ENCODE peak calls at places on chromosomes 13 and 19, in seven cellular contexts. P is suprapubic skin; Q is body of pancreas; U is MM.1S; G is CD8-positive, alpha-beta memory T cell; H is ovary; R is astrocyte of the cerebellum. O is an unnamed sample.

GRCh38 chr13:25648996-25649633 is 277.3 kb downstream of the ATP8A2 start:
- DNase-seq in P (no peak), Q (no peak), U (no peak), G (no peak), H (no peak), R (no peak), O (no peak)

GRCh38 chr13:73058432-73058740 is 419 bp upstream of the KLF5 start:
- DNase-seq in P (no peak), Q (no peak), U (peak), G (no peak), H (no peak), R (no peak), O (no peak)

GRCh38 chr19:49436381-49437017 is 4.8 kb downstream of the SLC17A7 start:
- DNase-seq in P (no peak), Q (no peak), U (no peak), G (peak), H (no peak), R (no peak), O (no peak)

GRCh38 chr13:38624822-38625221 is 62.1 kb upstream of the FREM2 start:
- DNase-seq in P (no peak), Q (no peak), U (no peak), G (no peak), H (no peak), R (no peak), O (no peak)

GRCh38 chr13:50529154-50529882 is 314.2 kb downstream of the DLEU7 start:
- DNase-seq in P (peak), Q (peak), U (no peak), G (no peak), H (peak), R (peak), O (peak)

GRCh38 chr19:17405250-17406038 is at the start of gene BST2:
- DNase-seq in P (no peak), Q (peak), U (peak), G (peak), H (peak), R (no peak), O (peak)

GRCh38 chr19:6773323-6773931 is 919 bp downstream of the VAV1 start:
- DNase-seq in P (no peak), Q (no peak), U (peak), G (peak), H (no peak), R (no peak), O (no peak)

GRCh38 chr13:114046447-114046846 is 72.6 kb upstream of the C13orf46 start:
- DNase-seq in P (no peak), Q (no peak), U (no peak), G (no peak), H (no peak), R (no peak), O (no peak)

GRCh38 chr13:55627221-55627620 is 1513.5 kb upstream of the PRR20A start:
- DNase-seq in P (no peak), Q (no peak), U (no peak), G (no peak), H (no peak), R (no peak), O (no peak)

GRCh38 chr13:21124853-21125252 is 51.5 kb downstream of the SKA3 start:
- DNase-seq in P (no peak), Q (peak), U (no peak), G (no peak), H (no peak), R (no peak), O (no peak)

GRCh38 chr19:13146763-13147563 is 3.2 kb downstream of the STX10 start:
- DNase-seq in P (no peak), Q (peak), U (no peak), G (no peak), H (no peak), R (no peak), O (peak)

GRCh38 chr13:26480246-26480855 is 77.1 kb upstream of the WASF3 start:
- DNase-seq in P (no peak), Q (no peak), U (no peak), G (no peak), H (no peak), R (no peak), O (peak)

GRCh38 chr13:106762711-106763110 is 194.8 kb upstream of the ARGLU1 start:
- DNase-seq in P (no peak), Q (no peak), U (no peak), G (no peak), H (no peak), R (no peak), O (no peak)

GRCh38 chr13:50797081-50797480 is 46.4 kb downstream of the DLEU7 start:
- DNase-seq in P (no peak), Q (no peak), U (no peak), G (no peak), H (no peak), R (no peak), O (no peak)

GRCh38 chr13:99322297-99323103 is 15.3 kb upstream of the GPR183 start:
- DNase-seq in P (no peak), Q (no peak), U (no peak), G (peak), H (no peak), R (peak), O (no peak)

GRCh38 chr19:17246681-17247425 is 1.1 kb upstream of the NR2F6 start:
- DNase-seq in P (no peak), Q (peak), U (no peak), G (no peak), H (no peak), R (no peak), O (peak)

GRCh38 chr19:29277107-29277506 is 64.2 kb upstream of the UQCRFS1 start:
- DNase-seq in P (no peak), Q (no peak), U (peak), G (peak), H (no peak), R (no peak), O (peak)

GRCh38 chr13:41697578-41697977 is 240.2 kb downstream of the RGCC start:
- DNase-seq in P (no peak), Q (no peak), U (no peak), G (no peak), H (no peak), R (no peak), O (no peak)

GRCh38 chr19:38891791-38892190 is 7.6 kb downstream of the SIRT2 start:
- DNase-seq in P (no peak), Q (no peak), U (no peak), G (no peak), H (no peak), R (no peak), O (no peak)

GRCh38 chr13:23427342-23428182 is 5.9 kb downstream of the SACS start:
- DNase-seq in P (no peak), Q (peak), U (no peak), G (no peak), H (no peak), R (peak), O (no peak)

GRCh38 chr13:75860935-75861334 is 224.8 kb downstream of the LMO7 start:
- DNase-seq in P (no peak), Q (no peak), U (no peak), G (no peak), H (no peak), R (no peak), O (no peak)

GRCh38 chr13:79869326-79869725 is 388.4 kb downstream of the NDFIP2 start:
- DNase-seq in P (no peak), Q (no peak), U (no peak), G (no peak), H (no peak), R (no peak), O (peak)

DNA sequence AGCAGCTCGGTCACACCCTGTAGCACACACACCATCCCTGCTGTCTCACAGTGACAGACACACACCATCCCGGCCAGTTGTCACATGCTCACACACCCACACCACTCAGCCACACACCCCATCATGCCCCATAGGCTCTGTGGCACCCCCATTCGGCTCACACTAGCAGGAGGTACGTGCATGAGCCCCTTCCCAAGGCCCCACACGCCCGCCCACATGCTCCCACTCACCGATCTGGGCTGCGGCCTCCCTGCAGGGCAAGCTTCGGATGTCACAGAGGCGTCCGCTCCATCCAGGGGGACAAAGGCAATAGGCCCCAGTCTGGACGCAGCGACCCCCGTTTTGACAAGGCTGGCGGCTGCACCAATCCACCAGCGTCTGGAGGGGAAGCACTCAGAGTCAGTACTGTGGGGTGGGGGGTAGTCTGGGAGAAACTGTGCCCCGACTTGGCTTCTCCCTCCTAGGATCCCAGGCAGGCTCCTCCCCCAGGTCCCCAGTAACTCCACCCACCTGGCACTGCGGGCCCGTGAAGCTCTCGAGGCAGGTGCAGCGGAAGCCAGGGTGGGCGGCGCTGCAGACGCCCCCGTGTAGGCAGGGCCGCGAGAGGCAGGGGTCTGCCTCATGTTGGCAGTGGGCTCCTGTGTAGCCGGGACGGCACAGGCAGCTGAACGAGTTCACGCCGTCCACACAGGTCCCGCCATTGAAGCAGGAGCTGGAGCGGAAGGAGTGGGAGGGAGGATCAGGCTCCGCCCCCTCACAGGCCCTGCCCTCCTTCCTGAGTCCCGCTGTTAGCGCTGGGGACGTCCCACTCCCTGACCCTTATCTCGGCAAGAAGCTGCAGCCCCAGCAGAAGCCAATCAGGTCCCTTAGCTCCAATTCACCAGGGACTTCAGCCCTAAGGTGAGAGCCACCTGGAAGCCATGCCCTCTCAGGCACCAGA is 20.1 kb downstream of the NOTCH3 start:
- DNase-seq in P (no peak), Q (peak), U (no peak), G (no peak), H (no peak), R (no peak), O (peak)
- H3K4me3 ChIP-seq in P (no peak), Q (no peak), U (no peak), G (no peak), H (no peak), R (no peak), O (no peak)

DNA sequence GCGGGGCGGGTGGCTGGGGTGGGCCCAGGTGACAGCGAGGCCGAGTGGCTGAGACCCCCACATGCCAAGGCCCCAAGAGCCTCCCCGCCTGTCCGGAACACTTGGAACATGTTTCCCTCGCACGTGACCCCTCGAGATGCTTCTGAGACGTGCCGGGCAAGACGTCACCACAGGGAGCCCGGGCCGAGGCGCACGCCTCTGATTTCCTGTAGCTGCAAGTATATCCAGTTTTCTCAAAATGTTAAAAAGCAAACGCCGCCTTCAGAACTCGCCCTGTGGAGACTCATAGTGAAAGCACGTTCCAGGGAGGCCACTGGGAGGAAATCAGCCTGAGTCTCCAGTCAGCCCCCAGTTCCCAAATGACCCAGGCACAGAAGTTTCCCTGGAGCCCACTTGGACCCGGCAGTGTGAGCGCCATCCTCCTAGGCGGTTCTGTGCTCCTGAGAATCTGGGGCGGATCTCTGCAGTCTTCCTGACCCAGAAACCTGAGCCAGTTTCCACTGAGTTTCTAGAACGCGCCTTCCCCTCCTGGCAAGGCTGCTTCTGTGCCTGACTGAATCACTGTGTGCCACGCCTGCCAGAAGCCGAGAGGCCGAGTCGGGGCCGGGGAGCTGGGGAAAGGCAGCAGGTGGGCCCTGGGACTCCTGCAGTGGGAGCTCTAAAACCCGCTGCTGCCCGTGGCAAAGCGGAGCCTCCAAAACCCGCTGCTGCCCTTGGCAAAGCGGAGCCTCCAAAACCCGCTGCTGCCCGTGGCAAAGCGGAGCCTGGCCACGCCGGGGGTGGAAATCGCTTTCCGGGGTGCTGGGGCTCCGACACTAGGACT is 179.3 kb downstream of the KDM4B start:
- DNase-seq in P (no peak), Q (peak), U (no peak), G (peak), H (no peak), R (no peak), O (no peak)
- H3K4me3 ChIP-seq in P (no peak), Q (no peak), U (no peak), G (no peak), H (no peak), R (no peak), O (no peak)

GRCh38 chr13:30742896-30743295 is 7.6 kb downstream of the ALOX5AP start:
- DNase-seq in P (no peak), Q (no peak), U (no peak), G (no peak), H (no peak), R (no peak), O (no peak)

GRCh38 chr13:30745917-30746686 is 10.8 kb downstream of the ALOX5AP start:
- DNase-seq in P (no peak), Q (no peak), U (no peak), G (no peak), H (no peak), R (no peak), O (peak)

GRCh38 chr13:30743319-30744055 is 8.1 kb downstream of the ALOX5AP start:
- DNase-seq in P (no peak), Q (no peak), U (no peak), G (no peak), H (peak), R (peak), O (peak)

GRCh38 chr13:30744056-30744684 is 8.8 kb downstream of the ALOX5AP start:
- DNase-seq in P (no peak), Q (no peak), U (peak), G (peak), H (no peak), R (no peak), O (peak)

GRCh38 chr13:30744686-30745085 is 9.3 kb downstream of the ALOX5AP start:
- DNase-seq in P (no peak), Q (no peak), U (peak), G (no peak), H (no peak), R (no peak), O (peak)
- H3K4me3 ChIP-seq in P (no peak), Q (no peak), U (no peak), G (no peak), H (no peak), R (no peak), O (no peak)

GRCh38 chr19:42048992-42049391 is 21.0 kb downstream of the GRIK5 start:
- DNase-seq in P (no peak), Q (no peak), U (no peak), G (no peak), H (no peak), R (no peak), O (peak)
- H3K4me3 ChIP-seq in P (peak), Q (no peak), U (no peak), G (peak), H (no peak), R (no peak), O (no peak)

GRCh38 chr19:3604987-3605343 is 1.7 kb downstream of the TBXA2R start:
- DNase-seq in P (no peak), Q (no peak), U (no peak), G (no peak), H (no peak), R (no peak), O (no peak)

GRCh38 chr19:3606690-3607289 is at the start of gene TBXA2R:
- DNase-seq in P (no peak), Q (peak), U (no peak), G (peak), H (peak), R (no peak), O (no peak)

GRCh38 chr19:3605770-3606169 is 905 bp downstream of the TBXA2R start:
- DNase-seq in P (no peak), Q (no peak), U (no peak), G (no peak), H (no peak), R (no peak), O (no peak)

GRCh38 chr19:3605361-3605760 is 1.3 kb downstream of the TBXA2R start:
- DNase-seq in P (no peak), Q (no peak), U (no peak), G (no peak), H (no peak), R (no peak), O (no peak)

DNA sequence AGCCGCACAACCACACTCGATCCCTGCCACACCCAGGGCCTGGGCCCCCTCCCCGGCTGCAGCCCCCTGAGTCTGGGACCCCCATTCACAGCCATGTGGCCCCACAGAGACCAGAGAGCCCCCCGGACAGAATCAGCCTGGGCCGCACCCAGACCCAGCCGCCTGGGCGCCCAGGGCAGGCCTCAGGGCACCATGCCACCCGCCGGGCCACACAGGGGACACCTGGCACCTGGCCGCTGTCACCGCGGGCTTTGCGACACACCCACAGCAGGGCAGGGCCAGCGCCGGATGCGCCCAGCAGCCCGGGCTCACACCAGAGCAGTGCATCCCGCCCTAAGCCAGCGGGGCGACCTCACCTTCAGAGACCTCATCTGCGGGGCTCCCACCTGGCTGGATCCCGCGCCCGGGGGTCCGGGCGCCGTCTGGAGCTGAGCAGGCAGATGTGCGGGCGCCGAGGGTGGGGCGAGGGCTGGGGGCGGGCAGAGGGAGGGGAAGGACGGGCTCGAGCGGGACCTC is 443 bp downstream of the TBXA2R start:
- DNase-seq in P (peak), Q (peak), U (peak), G (peak), H (no peak), R (no peak), O (peak)
- H3K4me3 ChIP-seq in P (peak), Q (no peak), U (peak), G (peak), H (peak), R (peak), O (peak)

GRCh38 chr19:55145241-55145640 is 3.8 kb downstream of the TNNT1 start:
- DNase-seq in P (no peak), Q (no peak), U (no peak), G (no peak), H (no peak), R (no peak), O (no peak)

GRCh38 chr19:55146078-55146647 is 2.8 kb downstream of the TNNT1 start:
- DNase-seq in P (no peak), Q (no peak), U (no peak), G (no peak), H (no peak), R (no peak), O (no peak)

GRCh38 chr19:55146648-55147218 is 2.3 kb downstream of the TNNT1 start:
- DNase-seq in P (no peak), Q (no peak), U (no peak), G (no peak), H (no peak), R (no peak), O (no peak)

GRCh38 chr19:55149078-55150003 is at the start of gene TNNT1:
- DNase-seq in P (no peak), Q (no peak), U (no peak), G (no peak), H (no peak), R (no peak), O (no peak)

DNA sequence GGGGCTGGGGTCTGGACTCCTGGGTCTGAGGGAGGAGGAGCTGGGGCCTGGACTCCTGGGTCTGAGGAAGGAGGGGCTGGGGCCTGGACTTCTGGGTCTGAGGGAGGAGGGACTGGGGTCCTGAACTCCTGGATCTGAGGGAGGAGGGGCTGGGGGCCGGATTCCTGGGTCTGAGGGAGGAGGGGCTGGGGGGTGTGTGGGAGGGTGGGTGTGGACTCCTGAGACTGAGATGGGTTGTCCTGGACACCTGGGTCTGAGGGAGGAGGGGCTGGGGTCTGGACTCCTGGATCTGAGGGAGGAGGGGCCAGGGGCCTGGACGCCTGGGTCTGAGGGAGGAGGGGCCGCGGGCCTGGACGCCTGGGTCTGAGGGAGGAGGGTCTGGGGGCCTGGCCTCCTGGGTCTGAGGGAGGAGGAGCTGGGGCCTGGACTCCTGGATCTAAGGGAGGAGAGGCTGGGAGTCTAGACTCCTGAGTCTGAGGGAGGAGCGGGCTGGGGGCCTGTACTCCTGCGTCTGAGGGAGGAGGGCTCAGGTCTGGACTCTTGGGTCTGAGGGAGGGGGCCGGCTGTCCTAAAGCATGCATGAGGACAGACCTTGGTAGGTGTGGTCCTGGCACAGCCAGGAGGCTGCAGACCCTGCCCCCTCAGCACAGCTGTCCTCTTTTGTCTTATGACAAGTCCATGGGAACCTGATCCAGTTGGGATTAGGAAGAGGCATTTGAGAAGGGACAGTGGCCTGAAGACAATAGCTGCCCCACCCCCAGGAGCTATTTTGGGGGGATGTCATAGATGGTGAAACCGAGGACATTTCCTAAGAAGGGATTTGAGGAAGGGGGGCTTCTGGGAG is 1.4 kb downstream of the TNNT1 start:
- DNase-seq in P (no peak), Q (no peak), U (no peak), G (no peak), H (no peak), R (no peak), O (no peak)
- H3K4me3 ChIP-seq in P (no peak), Q (no peak), U (no peak), G (no peak), H (no peak), R (no peak), O (no peak)

GRCh38 chr19:50513746-50514345 is at the start of gene ASPDH:
- DNase-seq in P (peak), Q (no peak), U (no peak), G (no peak), H (no peak), R (no peak), O (no peak)

GRCh38 chr19:50510700-50511068 is 307 bp downstream of the JOSD2 start:
- DNase-seq in P (no peak), Q (no peak), U (no peak), G (no peak), H (no peak), R (no peak), O (no peak)

GRCh38 chr19:50511069-50511822 is at the start of gene JOSD2:
- DNase-seq in P (peak), Q (peak), U (peak), G (peak), H (peak), R (peak), O (peak)

GRCh38 chr19:50512999-50513745 is 541 bp downstream of the ASPDH start:
- DNase-seq in P (peak), Q (no peak), U (no peak), G (peak), H (no peak), R (no peak), O (no peak)

GRCh38 chr19:50512112-50512998 is 1.4 kb downstream of the ASPDH start:
- DNase-seq in P (peak), Q (no peak), U (no peak), G (no peak), H (peak), R (no peak), O (no peak)
- H3K4me3 ChIP-seq in P (peak), Q (no peak), U (no peak), G (peak), H (peak), R (peak), O (no peak)

O was measured in small intestine.